ENCODE peak calls at places on chromosomes 7 and 10, in four cellular contexts. One of them, this sample, is unnamed.

GRCh38 chr10:52004342-52004949 is 305.1 kb upstream of the CSTF2T start:
- DNase-seq in K562: peak; percentile 9
- DNase-seq in HepG2: peak; percentile 5
- DNase-seq in GM12878: no peak
- DNase-seq in this sample: peak; percentile 55

GRCh38 chr10:43156590-43157340 is 18.5 kb downstream of the CSGALNACT2 start:
- DNase-seq in K562: no peak
- DNase-seq in HepG2: no peak
- DNase-seq in GM12878: no peak
- DNase-seq in this sample: no peak

GRCh38 chr7:25359471-25360059 is 131.3 kb upstream of the NPVF start:
- DNase-seq in K562: no peak
- DNase-seq in HepG2: no peak
- DNase-seq in GM12878: no peak
- DNase-seq in this sample: peak; percentile 44

GRCh38 chr10:84842593-84842992 is 514.2 kb downstream of the CCSER2 start:
- DNase-seq in K562: no peak
- DNase-seq in HepG2: no peak
- DNase-seq in GM12878: no peak
- DNase-seq in this sample: no peak

GRCh38 chr7:138089080-138089901 is 13.0 kb downstream of the AKR1D1 start:
- DNase-seq in K562: no peak
- DNase-seq in HepG2: peak; percentile 48
- DNase-seq in GM12878: no peak
- DNase-seq in this sample: no peak

GRCh38 chr7:105587899-105588690 is 6.8 kb upstream of the EFCAB10 start:
- DNase-seq in K562: peak; percentile 25
- DNase-seq in HepG2: no peak
- DNase-seq in GM12878: no peak
- DNase-seq in this sample: no peak

GRCh38 chr7:101235050-101235449 is 2.6 kb downstream of the CLDN15 start:
- DNase-seq in K562: peak; percentile 67
- DNase-seq in HepG2: peak; percentile 29
- DNase-seq in GM12878: no peak
- DNase-seq in this sample: no peak

GRCh38 chr7:375491-375821 is 85.5 kb downstream of the FOXL3 start:
- DNase-seq in K562: no peak
- DNase-seq in HepG2: no peak
- DNase-seq in GM12878: no peak
- DNase-seq in this sample: no peak

GRCh38 chr10:944034-944831 is 12.7 kb upstream of the LARP4B start:
- DNase-seq in K562: no peak
- DNase-seq in HepG2: no peak
- DNase-seq in GM12878: no peak
- DNase-seq in this sample: no peak

GRCh38 chr7:19413444-19413965 is 268.3 kb upstream of the FERD3L start:
- DNase-seq in K562: no peak
- DNase-seq in HepG2: no peak
- DNase-seq in GM12878: no peak
- DNase-seq in this sample: no peak

GRCh38 chr10:64115913-64116643 is 594.9 kb downstream of the REEP3 start:
- DNase-seq in K562: peak; percentile 11
- DNase-seq in HepG2: no peak
- DNase-seq in GM12878: no peak
- DNase-seq in this sample: peak; percentile 35

GRCh38 chr7:138865843-138866242 is 67.8 kb upstream of the ATP6V0A4 start:
- DNase-seq in K562: peak; percentile 44
- DNase-seq in HepG2: no peak
- DNase-seq in GM12878: peak; percentile 4
- DNase-seq in this sample: no peak

GRCh38 chr7:114081606-114082425 is 163.0 kb upstream of the PPP1R3A start:
- DNase-seq in K562: peak; percentile 26
- DNase-seq in HepG2: peak; percentile 16
- DNase-seq in GM12878: no peak
- DNase-seq in this sample: peak; percentile 30

GRCh38 chr7:1639071-1639470 is 31.0 kb upstream of the ELFN1 start:
- DNase-seq in K562: no peak
- DNase-seq in HepG2: no peak
- DNase-seq in GM12878: no peak
- DNase-seq in this sample: no peak

DNA sequence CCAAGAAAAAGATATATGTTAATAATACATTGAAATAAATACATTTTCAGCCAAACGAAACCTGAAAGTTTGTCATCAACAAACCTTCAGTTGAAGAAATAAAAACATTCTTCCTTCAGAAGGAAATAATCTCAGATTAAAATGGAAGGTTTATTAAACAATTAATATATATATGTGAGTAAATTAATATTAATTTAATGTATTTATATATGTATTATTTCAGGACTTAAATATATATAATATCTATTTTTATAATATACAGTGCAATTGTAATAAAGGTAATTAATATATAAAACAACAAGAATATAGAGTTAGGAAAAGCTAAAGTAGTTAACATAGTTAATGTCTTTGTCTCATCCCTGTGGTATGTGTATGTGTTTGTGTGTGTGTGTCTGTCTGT is 102.2 kb upstream of the CDC14C start:
- DNase-seq in K562: no peak
- DNase-seq in HepG2: no peak
- DNase-seq in GM12878: no peak
- DNase-seq in this sample: no peak
- TF ChIP-seq FOXK2 in K562: no peak
- TF ChIP-seq FOXK2 in HepG2: no peak
- TF ChIP-seq FOXK2 in GM12878: no peak
- TF ChIP-seq FOXK2 in this sample: no peak

GRCh38 chr7:35987016-35987415 is 166.0 kb upstream of the EEPD1 start:
- DNase-seq in K562: no peak
- DNase-seq in HepG2: no peak
- DNase-seq in GM12878: no peak
- DNase-seq in this sample: no peak

GRCh38 chr7:35985126-35985754 is 167.8 kb upstream of the EEPD1 start:
- DNase-seq in K562: peak; percentile 70
- DNase-seq in HepG2: peak; percentile 52
- DNase-seq in GM12878: no peak
- DNase-seq in this sample: peak; percentile 80

GRCh38 chr7:35988105-35988504 is 164.9 kb upstream of the EEPD1 start:
- DNase-seq in K562: no peak
- DNase-seq in HepG2: no peak
- DNase-seq in GM12878: no peak
- DNase-seq in this sample: no peak

GRCh38 chr7:35991511-35992232 is 161.4 kb upstream of the EEPD1 start:
- DNase-seq in K562: no peak
- DNase-seq in HepG2: peak; percentile 13
- DNase-seq in GM12878: no peak
- DNase-seq in this sample: no peak

DNA sequence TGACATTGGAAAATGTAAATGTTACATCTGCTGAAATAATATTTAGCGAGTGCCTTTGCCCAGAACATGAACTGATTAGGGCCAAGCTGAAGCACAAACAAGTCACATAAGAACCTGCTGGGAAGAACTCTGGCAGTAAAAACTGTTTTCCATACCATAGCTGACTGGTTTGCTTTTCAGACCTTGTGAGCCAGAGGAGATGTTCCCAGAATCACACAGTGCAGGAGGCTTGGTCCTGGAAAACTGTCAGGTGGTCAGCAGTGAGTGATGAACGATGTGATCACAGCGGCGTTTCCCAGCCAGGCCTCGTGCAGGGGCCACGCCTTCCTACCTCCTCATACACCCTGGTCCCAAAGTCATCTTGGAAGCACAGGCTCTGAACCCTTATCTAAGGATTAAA is 164.2 kb upstream of the EEPD1 start:
- DNase-seq in K562: no peak
- DNase-seq in HepG2: no peak
- DNase-seq in GM12878: no peak
- DNase-seq in this sample: no peak
- TF ChIP-seq FOXK2 in K562: no peak
- TF ChIP-seq FOXK2 in HepG2: no peak
- TF ChIP-seq FOXK2 in GM12878: no peak
- TF ChIP-seq FOXK2 in this sample: no peak

GRCh38 chr7:100210803-100211202 is 8.9 kb upstream of the PVRIG start:
- DNase-seq in K562: no peak
- DNase-seq in HepG2: no peak
- DNase-seq in GM12878: no peak
- DNase-seq in this sample: no peak

GRCh38 chr7:100209493-100209892 is 10.3 kb upstream of the PVRIG start:
- DNase-seq in K562: peak; percentile 38
- DNase-seq in HepG2: no peak
- DNase-seq in GM12878: no peak
- DNase-seq in this sample: no peak

GRCh38 chr7:100212631-100213286 is 7.0 kb upstream of the PVRIG start:
- DNase-seq in K562: no peak
- DNase-seq in HepG2: no peak
- DNase-seq in GM12878: no peak
- DNase-seq in this sample: no peak

GRCh38 chr7:100213672-100214071 is 6.1 kb upstream of the PVRIG start:
- DNase-seq in K562: no peak
- DNase-seq in HepG2: no peak
- DNase-seq in GM12878: no peak
- DNase-seq in this sample: no peak

GRCh38 chr7:100211342-100211780 is 8.4 kb upstream of the PVRIG start:
- DNase-seq in K562: no peak
- DNase-seq in HepG2: no peak
- DNase-seq in GM12878: peak; percentile 68
- DNase-seq in this sample: no peak
- TF ChIP-seq FOXK2 in K562: no peak
- TF ChIP-seq FOXK2 in HepG2: no peak
- TF ChIP-seq FOXK2 in GM12878: no peak
- TF ChIP-seq FOXK2 in this sample: no peak

GRCh38 chr7:149459540-149460433 is 1.1 kb downstream of the ZNF777 start:
- DNase-seq in K562: peak; percentile 50
- DNase-seq in HepG2: no peak
- DNase-seq in GM12878: no peak
- DNase-seq in this sample: peak; percentile 71
- TF ChIP-seq FOXK2 in K562: no peak
- TF ChIP-seq FOXK2 in HepG2: no peak
- TF ChIP-seq FOXK2 in GM12878: no peak
- TF ChIP-seq FOXK2 in this sample: no peak

GRCh38 chr10:129893690-129894089 is 70.4 kb downstream of the EBF3 start:
- DNase-seq in K562: no peak
- DNase-seq in HepG2: no peak
- DNase-seq in GM12878: no peak
- DNase-seq in this sample: no peak
- TF ChIP-seq FOXK2 in K562: no peak
- TF ChIP-seq FOXK2 in HepG2: no peak
- TF ChIP-seq FOXK2 in GM12878: no peak
- TF ChIP-seq FOXK2 in this sample: no peak

GRCh38 chr10:107901076-107901475 is 736.6 kb upstream of the SORCS1 start:
- DNase-seq in K562: no peak
- DNase-seq in HepG2: no peak
- DNase-seq in GM12878: no peak
- DNase-seq in this sample: no peak

GRCh38 chr10:107898392-107898791 is 733.9 kb upstream of the SORCS1 start:
- DNase-seq in K562: no peak
- DNase-seq in HepG2: no peak
- DNase-seq in GM12878: no peak
- DNase-seq in this sample: no peak

GRCh38 chr10:107899663-107900062 is 735.2 kb upstream of the SORCS1 start:
- DNase-seq in K562: no peak
- DNase-seq in HepG2: no peak
- DNase-seq in GM12878: no peak
- DNase-seq in this sample: no peak

GRCh38 chr10:107900131-107900530 is 735.6 kb upstream of the SORCS1 start:
- DNase-seq in K562: no peak
- DNase-seq in HepG2: no peak
- DNase-seq in GM12878: no peak
- DNase-seq in this sample: no peak

DNA sequence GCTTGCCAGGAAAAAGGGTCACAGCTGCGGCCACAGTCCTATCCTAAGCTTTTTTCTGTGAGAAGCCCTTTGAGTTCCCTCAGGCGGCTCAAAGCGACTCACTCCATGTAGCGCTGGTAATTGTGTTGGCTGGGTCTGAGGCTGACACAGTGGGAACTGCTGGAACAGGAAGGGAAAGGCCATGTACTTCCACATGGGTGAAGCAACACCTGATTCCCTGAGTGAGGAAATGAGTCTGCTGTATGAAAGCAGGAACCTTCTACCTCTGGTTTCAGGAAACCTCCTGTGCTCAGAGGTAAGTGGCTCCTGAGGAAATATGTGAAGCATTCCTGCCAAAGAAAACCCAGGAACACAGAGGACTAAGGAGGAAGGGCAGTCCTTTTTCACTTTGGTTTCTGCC is 734.6 kb upstream of the SORCS1 start:
- DNase-seq in K562: no peak
- DNase-seq in HepG2: no peak
- DNase-seq in GM12878: no peak
- DNase-seq in this sample: no peak
- TF ChIP-seq FOXK2 in K562: no peak
- TF ChIP-seq FOXK2 in HepG2: no peak
- TF ChIP-seq FOXK2 in GM12878: no peak
- TF ChIP-seq FOXK2 in this sample: no peak

GRCh38 chr10:24706479-24707118 is 17.1 kb downstream of the ARHGAP21 start:
- DNase-seq in K562: peak; percentile 58
- DNase-seq in HepG2: peak; percentile 63
- DNase-seq in GM12878: no peak
- DNase-seq in this sample: peak; percentile 40
- TF ChIP-seq FOXK2 in K562: no peak
- TF ChIP-seq FOXK2 in HepG2: no peak
- TF ChIP-seq FOXK2 in GM12878: no peak
- TF ChIP-seq FOXK2 in this sample: no peak

DNA sequence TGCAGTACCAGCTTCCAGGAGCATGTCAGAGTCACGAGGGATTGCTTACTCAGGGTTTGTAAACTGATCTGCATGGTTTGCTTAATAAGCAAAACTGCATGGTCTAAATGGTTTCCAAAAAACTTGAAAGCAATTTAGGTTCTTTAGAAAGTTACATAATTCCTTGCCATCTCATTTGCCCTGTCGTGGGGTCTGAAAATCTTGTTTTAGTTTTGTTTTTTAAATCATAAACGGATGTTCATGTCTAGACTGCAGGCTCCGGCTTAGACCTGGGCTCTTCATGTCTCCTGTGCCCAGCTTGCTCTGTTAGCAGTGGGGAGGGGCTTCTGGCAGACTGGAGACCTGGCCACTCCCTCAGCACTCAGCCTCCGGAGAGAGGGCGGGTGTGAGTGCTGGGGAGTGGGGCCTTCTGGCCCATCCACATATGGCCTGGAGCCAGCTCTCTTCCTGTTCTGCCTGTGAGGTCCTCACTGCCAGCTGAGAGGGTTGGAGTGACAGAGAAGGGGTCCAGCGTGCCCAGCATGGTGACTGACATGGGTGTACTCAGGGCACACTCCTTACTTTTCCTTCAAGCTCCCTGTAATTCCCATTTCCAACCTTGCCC is 17.5 kb downstream of the PRF1 start:
- DNase-seq in K562: peak; percentile 65
- DNase-seq in HepG2: peak; percentile 36
- DNase-seq in GM12878: no peak
- DNase-seq in this sample: peak; percentile 60
- TF ChIP-seq FOXK2 in K562: no peak
- TF ChIP-seq FOXK2 in HepG2: no peak
- TF ChIP-seq FOXK2 in GM12878: no peak
- TF ChIP-seq FOXK2 in this sample: no peak